ENCODE peak calls at places on chromosomes 7 and 10, in seven cellular contexts. B, Y, A, E, Z, J and C are unnamed samples. For H3K4me1, the result is how much of the 10 kb centered on the place peaks cover.

GRCh38 chr7:94414481-94414880 is 19.8 kb downstream of the COL1A2 start:
- DNase-seq in B (no peak), Y (no peak), A (no peak), E (peak), Z (no peak), J (no peak), C (no peak)

GRCh38 chr7:86833360-86833759 is 189.7 kb downstream of the GRM3 start:
- DNase-seq in B (no peak), Y (no peak), A (no peak), E (no peak), Z (no peak), J (no peak), C (no peak)

GRCh38 chr10:84590794-84591193 is 262.4 kb downstream of the CCSER2 start:
- DNase-seq in B (no peak), Y (no peak), A (no peak), E (no peak), Z (peak), J (no peak), C (no peak)

GRCh38 chr10:98423691-98424120 is 8.7 kb upstream of the PYROXD2 start:
- DNase-seq in B (peak), Y (no peak), A (no peak), E (no peak), Z (no peak), J (peak), C (no peak)

GRCh38 chr7:3200504-3200903 is 100.5 kb upstream of the SDK1 start:
- DNase-seq in B (peak), Y (peak), A (no peak), E (peak), Z (peak), J (peak), C (no peak)

GRCh38 chr10:7787150-7787856 is 490 bp downstream of the KIN start:
- DNase-seq in B (no peak), Y (peak), A (peak), E (peak), Z (no peak), J (no peak), C (no peak)

GRCh38 chr10:110218627-110219026 is 11.2 kb downstream of the MXI1 start:
- DNase-seq in B (no peak), Y (no peak), A (no peak), E (no peak), Z (no peak), J (no peak), C (peak)

GRCh38 chr10:5830629-5831445 is 17.6 kb upstream of the GDI2 start:
- DNase-seq in B (no peak), Y (no peak), A (peak), E (no peak), Z (no peak), J (no peak), C (no peak)

GRCh38 chr10:60414111-60414510 is 24.4 kb upstream of the ANK3 start:
- DNase-seq in B (no peak), Y (no peak), A (no peak), E (peak), Z (no peak), J (no peak), C (no peak)

GRCh38 chr10:31051703-31052102 is 20.0 kb upstream of the ZNF438 start:
- DNase-seq in B (no peak), Y (no peak), A (no peak), E (peak), Z (no peak), J (no peak), C (no peak)

GRCh38 chr7:157769870-157770213 is 433.0 kb downstream of the DNAJB6 start:
- DNase-seq in B (no peak), Y (no peak), A (peak), E (no peak), Z (no peak), J (no peak), C (no peak)

GRCh38 chr7:2730846-2731770 is 43.1 kb downstream of the AMZ1 start:
- DNase-seq in B (peak), Y (no peak), A (peak), E (no peak), Z (no peak), J (no peak), C (no peak)

GRCh38 chr10:26391701-26392695 is 46.1 kb upstream of the APBB1IP start:
- DNase-seq in B (no peak), Y (no peak), A (peak), E (no peak), Z (no peak), J (no peak), C (no peak)

GRCh38 chr10:100847440-100847839 is 65.3 kb upstream of the SLF2 start:
- DNase-seq in B (no peak), Y (no peak), A (no peak), E (no peak), Z (no peak), J (no peak), C (no peak)

GRCh38 chr7:3151784-3152183 is 108.1 kb upstream of the CARD11 start:
- DNase-seq in B (no peak), Y (no peak), A (no peak), E (no peak), Z (no peak), J (no peak), C (no peak)

GRCh38 chr7:67512481-67512880 is 515.8 kb downstream of the TYW1 start:
- DNase-seq in B (no peak), Y (no peak), A (no peak), E (no peak), Z (no peak), J (no peak), C (no peak)

GRCh38 chr7:155746188-155746587 is 66.1 kb downstream of the SHH start:
- DNase-seq in B (no peak), Y (no peak), A (no peak), E (no peak), Z (peak), J (no peak), C (no peak)

GRCh38 chr7:101743241-101743994 is 74.0 kb upstream of the CUX1 start:
- DNase-seq in B (peak), Y (peak), A (peak), E (peak), Z (peak), J (no peak), C (no peak)

GRCh38 chr10:94123253-94123995 is 129.7 kb downstream of the PLCE1 start:
- DNase-seq in B (no peak), Y (no peak), A (no peak), E (no peak), Z (no peak), J (peak), C (no peak)

GRCh38 chr10:103740683-103741082 is 114.7 kb downstream of the SH3PXD2A start:
- DNase-seq in B (no peak), Y (no peak), A (no peak), E (no peak), Z (no peak), J (no peak), C (no peak)

GRCh38 chr10:132027423-132027983 is 38.2 kb upstream of the JAKMIP3 start:
- DNase-seq in B (no peak), Y (no peak), A (no peak), E (no peak), Z (no peak), J (peak), C (no peak)

GRCh38 chr7:78601728-78602127 is 803.2 kb downstream of the PHTF2 start:
- DNase-seq in B (no peak), Y (no peak), A (no peak), E (no peak), Z (no peak), J (no peak), C (no peak)

GRCh38 chr10:5496261-5497250 is 2.8 kb downstream of the CALML5 start:
- DNase-seq in B (peak), Y (peak), A (no peak), E (no peak), Z (no peak), J (no peak), C (no peak)

GRCh38 chr10:132163278-132163765 is 23.4 kb upstream of the DPYSL4 start:
- DNase-seq in B (peak), Y (peak), A (peak), E (no peak), Z (peak), J (peak), C (no peak)

GRCh38 chr7:110129159-110129558 is 961.8 kb upstream of the LRRN3 start:
- DNase-seq in B (no peak), Y (no peak), A (no peak), E (no peak), Z (no peak), J (no peak), C (no peak)

GRCh38 chr10:125343118-125343752 is 182.9 kb upstream of the CTBP2 start:
- DNase-seq in B (no peak), Y (peak), A (no peak), E (peak), Z (peak), J (peak), C (no peak)

GRCh38 chr7:20316706-20317105 is 14.0 kb upstream of the ITGB8 start:
- DNase-seq in B (no peak), Y (no peak), A (no peak), E (no peak), Z (no peak), J (no peak), C (no peak)

GRCh38 chr7:2738110-2738509 is 50.1 kb downstream of the AMZ1 start:
- DNase-seq in B (peak), Y (no peak), A (no peak), E (no peak), Z (peak), J (no peak), C (no peak)

GRCh38 chr7:116736927-116737715 is 65.1 kb downstream of the MET start:
- DNase-seq in B (no peak), Y (no peak), A (no peak), E (peak), Z (no peak), J (peak), C (no peak)

GRCh38 chr10:50431118-50431517 is 179.8 kb upstream of the ASAH2 start:
- DNase-seq in B (no peak), Y (no peak), A (no peak), E (peak), Z (no peak), J (no peak), C (no peak)

GRCh38 chr10:31317652-31318381 is 1.2 kb upstream of the ZEB1 start:
- DNase-seq in B (peak), Y (peak), A (peak), E (peak), Z (peak), J (no peak), C (peak)

GRCh38 chr10:93225938-93226337 is 152.2 kb downstream of the CYP26A1 start:
- DNase-seq in B (no peak), Y (no peak), A (no peak), E (no peak), Z (no peak), J (no peak), C (no peak)

GRCh38 chr7:83936056-83936703 is 258.4 kb downstream of the SEMA3A start:
- DNase-seq in B (peak), Y (peak), A (no peak), E (peak), Z (peak), J (peak), C (no peak)

GRCh38 chr7:87147500-87147899 is 4.8 kb upstream of the DMTF1 start:
- DNase-seq in B (no peak), Y (no peak), A (no peak), E (no peak), Z (no peak), J (no peak), C (no peak)

GRCh38 chr7:128903621-128904361 is 6.7 kb downstream of the KCP start:
- DNase-seq in B (no peak), Y (no peak), A (peak), E (no peak), Z (peak), J (no peak), C (no peak)
- TF ChIP-seq CTCF in B (no peak), Y (no peak), A (no peak), E (no peak), Z (no peak), J (no peak), C (no peak)

GRCh38 chr10:72073677-72074412 is 14.5 kb downstream of the SPOCK2 start:
- DNase-seq in B (no peak), Y (no peak), A (no peak), E (no peak), Z (no peak), J (no peak), C (no peak)

GRCh38 chr10:72076756-72077155 is 11.6 kb downstream of the SPOCK2 start:
- DNase-seq in B (no peak), Y (no peak), A (no peak), E (no peak), Z (no peak), J (no peak), C (no peak)

GRCh38 chr10:72077275-72077990 is 10.9 kb downstream of the SPOCK2 start:
- DNase-seq in B (no peak), Y (no peak), A (no peak), E (no peak), Z (no peak), J (no peak), C (no peak)

GRCh38 chr10:72074413-72075183 is 13.8 kb downstream of the SPOCK2 start:
- DNase-seq in B (no peak), Y (no peak), A (no peak), E (no peak), Z (no peak), J (no peak), C (no peak)

GRCh38 chr10:72075184-72076115 is 12.9 kb downstream of the SPOCK2 start:
- DNase-seq in B (no peak), Y (no peak), A (no peak), E (no peak), Z (no peak), J (no peak), C (no peak)
- TF ChIP-seq POLR2AphosphoS5 in B (no peak), Y (no peak), A (no peak), E (no peak), Z (no peak), J (no peak), C (no peak)

GRCh38 chr10:121593267-121593666 is 5.0 kb downstream of the FGFR2 start:
- DNase-seq in B (no peak), Y (no peak), A (no peak), E (no peak), Z (no peak), J (no peak), C (no peak)
- H3K4me1 ChIP-seq in B (half or more), Y (under half), A (under half), E (under half), Z (under half), J (under half), C (half or more)

GRCh38 chr7:55241958-55242357 is 123.2 kb upstream of the LANCL2 start:
- DNase-seq in B (no peak), Y (no peak), A (peak), E (peak), Z (no peak), J (no peak), C (peak)

GRCh38 chr7:55245271-55245723 is 119.8 kb upstream of the LANCL2 start:
- DNase-seq in B (no peak), Y (no peak), A (no peak), E (no peak), Z (no peak), J (peak), C (peak)

GRCh38 chr7:55244346-55244745 is 120.8 kb upstream of the LANCL2 start:
- DNase-seq in B (no peak), Y (no peak), A (no peak), E (no peak), Z (no peak), J (no peak), C (peak)

GRCh38 chr7:55240418-55241142 is 124.6 kb upstream of the LANCL2 start:
- DNase-seq in B (no peak), Y (no peak), A (no peak), E (no peak), Z (no peak), J (no peak), C (peak)

DNA sequence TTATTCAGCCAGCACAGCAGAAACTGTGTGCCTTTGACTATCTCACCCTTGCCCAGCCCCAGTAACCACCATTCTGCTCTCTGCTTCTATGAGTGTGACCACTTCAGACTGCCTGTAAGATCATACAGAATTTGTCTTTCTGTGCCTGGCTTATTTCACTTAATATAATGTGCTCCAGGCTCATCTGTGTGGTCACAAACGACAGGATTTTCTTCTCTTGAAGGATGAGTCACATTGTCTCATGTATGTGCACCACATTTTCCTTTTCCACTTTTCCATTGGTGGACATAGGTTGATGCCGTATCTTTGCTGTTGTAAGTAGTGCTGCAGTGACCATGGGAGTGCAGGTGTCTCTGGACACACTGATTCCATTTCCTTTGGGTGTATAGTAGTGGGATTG is 122.5 kb upstream of the LANCL2 start:
- DNase-seq in B (no peak), Y (no peak), A (no peak), E (no peak), Z (no peak), J (no peak), C (peak)
- TF ChIP-seq CTCF in B (no peak), Y (no peak), A (no peak), E (no peak), Z (no peak), J (no peak), C (no peak)

GRCh38 chr7:35985126-35985754 is 167.8 kb upstream of the EEPD1 start:
- DNase-seq in B (peak), Y (peak), A (peak), E (peak), Z (peak), J (peak), C (no peak)
- TF ChIP-seq POLR2AphosphoS5 in B (no peak), Y (no peak), A (no peak), E (no peak), Z (no peak), J (no peak), C (no peak)

DNA sequence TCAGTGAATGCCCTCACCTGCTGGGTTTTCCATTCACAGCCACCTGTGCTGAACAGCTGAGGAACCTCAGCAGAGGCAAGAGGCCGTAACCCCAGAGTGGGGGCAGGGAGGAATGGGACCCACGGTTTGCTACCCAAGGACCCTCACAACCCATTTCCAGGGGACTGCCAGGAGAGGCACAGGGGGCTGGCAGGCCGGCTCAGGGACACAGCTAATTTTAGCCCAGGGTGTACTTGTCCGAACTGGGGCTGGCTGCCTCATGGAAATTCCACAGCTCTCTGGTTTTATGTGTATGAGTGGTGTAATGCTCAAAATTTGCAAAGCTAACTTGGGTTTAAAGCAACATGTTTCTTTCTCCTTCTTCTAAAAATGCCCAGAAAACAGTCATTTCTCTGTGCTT is 42.2 kb downstream of the MINDY4 start:
- DNase-seq in B (no peak), Y (no peak), A (no peak), E (no peak), Z (no peak), J (no peak), C (peak)
- H3K4me1 ChIP-seq in B (under half), Y (under half), A (under half), E (under half), Z (under half), J (under half), C (half or more)

GRCh38 chr7:142519077-142519789 is 230.0 kb upstream of the PRSS1 start:
- DNase-seq in B (no peak), Y (no peak), A (no peak), E (no peak), Z (no peak), J (no peak), C (peak)
- TF ChIP-seq CTCF in B (no peak), Y (no peak), A (no peak), E (no peak), Z (no peak), J (no peak), C (no peak)